ENCODE peak calls at places on chromosomes 5 and 9, in five cellular contexts. H, U, F, Z and Y are unnamed samples.

GRCh38 chr5:159195775-159196174 is 13.6 kb downstream of the RNF145 start:
- DNase-seq in U (no peak), Z (no peak), F (no peak), H (no peak), Y (no peak)

GRCh38 chr5:143023447-143024096 is 253.4 kb downstream of the ARHGAP26 start:
- DNase-seq in Z (no peak), U (peak; percentile 28), H (peak; percentile 18), F (peak; percentile 68), Y (no peak)

GRCh38 chr9:33227741-33228140 is 12.2 kb upstream of the SPINK4 start:
- DNase-seq in U (no peak), H (no peak), Z (no peak), F (no peak), Y (no peak)

GRCh38 chr5:758698-759053 is 25.9 kb downstream of the ZDHHC11B start:
- DNase-seq in U (no peak), H (no peak), Z (no peak), F (no peak), Y (no peak)

GRCh38 chr9:121718063-121718462 is 66.6 kb downstream of the DAB2IP start:
- DNase-seq in F (peak; percentile 65), Z (peak; percentile 55), H (no peak), U (no peak), Y (no peak)

GRCh38 chr5:133831506-133832224 is 136.8 kb downstream of the C5orf15 start:
- DNase-seq in U (no peak), F (peak; percentile 9), Z (no peak), H (no peak), Y (no peak)

GRCh38 chr9:81984911-81985310 is 3.7 kb upstream of the SPATA31D1 start:
- DNase-seq in F (peak; percentile 53), Z (no peak), U (no peak), H (no peak), Y (no peak)

GRCh38 chr5:94692610-94693009 is 74.1 kb downstream of the SLF1 start:
- DNase-seq in Z (no peak), U (no peak), H (no peak), F (no peak), Y (no peak)

GRCh38 chr5:34491251-34491620 is 164.9 kb upstream of the RAI14 start:
- DNase-seq in Z (no peak), H (no peak), U (no peak), F (peak; percentile 44), Y (no peak)

GRCh38 chr9:13267743-13268142 is 11.7 kb downstream of the MPDZ start:
- DNase-seq in F (peak; percentile 94), H (no peak), Z (no peak), U (no peak), Y (no peak)

GRCh38 chr9:137030006-137030405 is 1.9 kb downstream of the FUT7 start:
- DNase-seq in Z (no peak), U (no peak), H (no peak), F (no peak), Y (no peak)
- H3K4me3 ChIP-seq in Z (no peak overlapping the region), U (peak overlapping the region; percentile 69), H (no peak overlapping the region), F (no peak overlapping the region), Y (no peak overlapping the region)

GRCh38 chr5:80937591-80937990 is 22.6 kb upstream of the RASGRF2 start:
- DNase-seq in U (no peak), H (no peak), Z (no peak), F (peak; percentile 31), Y (no peak)

GRCh38 chr5:80931423-80931822 is 28.7 kb upstream of the RASGRF2 start:
- DNase-seq in H (no peak), F (no peak), U (no peak), Z (no peak), Y (no peak)

GRCh38 chr5:80933061-80933460 is 27.1 kb upstream of the RASGRF2 start:
- DNase-seq in Z (no peak), H (no peak), F (peak; percentile 10), U (no peak), Y (no peak)

GRCh38 chr5:80935811-80936385 is 24.3 kb upstream of the RASGRF2 start:
- DNase-seq in H (no peak), F (no peak), Z (no peak), U (no peak), Y (no peak)

DNA sequence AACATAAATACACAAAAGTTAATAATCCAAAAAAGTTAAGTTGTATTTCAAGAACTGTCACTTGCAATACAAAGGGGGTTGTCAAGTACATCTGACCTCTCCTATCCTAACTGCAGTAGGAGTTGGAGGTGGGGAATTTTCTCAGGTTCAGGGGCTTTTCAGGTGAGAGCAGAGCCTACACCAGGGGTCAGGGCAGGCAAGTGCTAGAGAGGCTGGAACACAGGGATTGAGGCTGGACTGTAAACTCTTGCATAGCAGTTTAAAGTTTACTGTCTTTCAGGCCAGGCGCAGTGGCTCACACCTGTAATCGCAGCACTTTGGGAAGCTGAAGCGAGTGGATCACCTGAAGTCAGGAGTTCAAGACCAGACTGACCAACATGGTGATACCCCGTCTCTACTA is 25.4 kb upstream of the RASGRF2 start:
- DNase-seq in H (no peak), Z (no peak), U (no peak), F (no peak), Y (no peak)
- H3K4me3 ChIP-seq in H (no peak overlapping the region), Z (no peak overlapping the region), U (no peak overlapping the region), F (no peak overlapping the region), Y (no peak overlapping the region)

GRCh38 chr9:468766-469496 is 254.3 kb downstream of the DOCK8 start:
- DNase-seq in F (no peak), U (no peak), Z (no peak), H (peak; percentile 26), Y (no peak)
- H3K4me3 ChIP-seq in F (no peak overlapping the region), U (peak overlapping the region; percentile 62), Z (no peak overlapping the region), H (peak overlapping the region; percentile 50), Y (peak overlapping the region; percentile 14)

GRCh38 chr5:14171621-14172020 is 28.5 kb downstream of the TRIO start:
- DNase-seq in Z (no peak), F (peak; percentile 85), U (no peak), H (no peak), Y (no peak)
- H3K4me3 ChIP-seq in Z (no peak overlapping the region), F (no peak overlapping the region), U (no peak overlapping the region), H (no peak overlapping the region), Y (no peak overlapping the region)

GRCh38 chr5:57539281-57539701 is 56.7 kb upstream of the ACTBL2 start:
- DNase-seq in F (peak; percentile 74), U (no peak), Z (peak; percentile 87), H (no peak), Y (no peak)
- H3K4me3 ChIP-seq in F (no peak overlapping the region), U (no peak overlapping the region), Z (no peak overlapping the region), H (no peak overlapping the region), Y (no peak overlapping the region)

DNA sequence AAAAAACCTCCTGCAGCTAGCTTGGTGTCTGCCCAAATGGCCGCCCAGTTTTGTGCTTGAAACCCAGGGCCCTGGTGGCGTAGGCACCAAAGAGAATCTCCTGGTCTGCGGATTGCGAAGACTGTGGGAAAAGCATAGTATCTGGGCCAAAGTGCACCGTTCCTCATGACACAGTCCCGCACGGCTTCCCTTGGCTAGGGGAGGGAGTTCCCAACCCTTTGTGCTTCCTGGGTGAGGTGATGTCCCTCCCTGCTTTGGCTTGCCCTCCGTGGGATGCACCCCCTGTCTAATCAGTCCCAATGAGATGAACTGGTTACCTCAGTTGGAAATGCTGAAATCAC is 83.0 kb upstream of the JAK2 start:
- DNase-seq in H (no peak), U (no peak), F (no peak), Z (no peak), Y (no peak)
- H3K4me3 ChIP-seq in H (no peak overlapping the region), U (no peak overlapping the region), F (no peak overlapping the region), Z (no peak overlapping the region), Y (no peak overlapping the region)